ENCODE peak calls at places on chromosomes 12 and 14, in nine cellular contexts. One of them, this sample, is unnamed.

GRCh38 chr12:66061557-66062279 is 68.8 kb downstream of the LLPH start:
- DNase-seq in fibroblast of pulmonary artery: peak; percentile 31
- DNase-seq in germinal center: no peak
- DNase-seq in upper lobe of right lung: no peak
- DNase-seq in left kidney: no peak
- DNase-seq in sigmoid colon: no peak
- DNase-seq in neuronal stem cell: no peak
- DNase-seq in iris pigment epithelial cell: no peak
- DNase-seq in gastrocnemius medialis: no peak
- DNase-seq in this sample: no peak

GRCh38 chr14:91311284-91311662 is 66.8 kb upstream of the GPR68 start:
- DNase-seq in fibroblast of pulmonary artery: no peak
- DNase-seq in germinal center: no peak
- DNase-seq in upper lobe of right lung: peak; percentile 57
- DNase-seq in left kidney: no peak
- DNase-seq in sigmoid colon: no peak
- DNase-seq in neuronal stem cell: no peak
- DNase-seq in iris pigment epithelial cell: no peak
- DNase-seq in gastrocnemius medialis: no peak
- DNase-seq in this sample: no peak

GRCh38 chr14:49972840-49973239 is 80.0 kb downstream of the ARF6 start:
- DNase-seq in fibroblast of pulmonary artery: peak; percentile 85
- DNase-seq in germinal center: no peak
- DNase-seq in upper lobe of right lung: no peak
- DNase-seq in left kidney: no peak
- DNase-seq in sigmoid colon: no peak
- DNase-seq in neuronal stem cell: no peak
- DNase-seq in iris pigment epithelial cell: peak; percentile 96
- DNase-seq in gastrocnemius medialis: no peak
- DNase-seq in this sample: peak; percentile 90

GRCh38 chr14:79229383-79229875 is 981.9 kb downstream of the DIO2 start:
- DNase-seq in fibroblast of pulmonary artery: no peak
- DNase-seq in germinal center: no peak
- DNase-seq in upper lobe of right lung: no peak
- DNase-seq in left kidney: peak; percentile 42
- DNase-seq in sigmoid colon: no peak
- DNase-seq in neuronal stem cell: no peak
- DNase-seq in iris pigment epithelial cell: no peak
- DNase-seq in gastrocnemius medialis: no peak
- DNase-seq in this sample: no peak

GRCh38 chr12:42023733-42024494 is 120.8 kb downstream of the GXYLT1 start:
- DNase-seq in fibroblast of pulmonary artery: peak; percentile 76
- DNase-seq in germinal center: peak; percentile 57
- DNase-seq in upper lobe of right lung: peak; percentile 83
- DNase-seq in left kidney: peak; percentile 93
- DNase-seq in sigmoid colon: peak; percentile 82
- DNase-seq in neuronal stem cell: peak; percentile 74
- DNase-seq in iris pigment epithelial cell: peak; percentile 60
- DNase-seq in gastrocnemius medialis: peak; percentile 58
- DNase-seq in this sample: peak; percentile 52

GRCh38 chr12:65327207-65328076 is 49.0 kb downstream of the MSRB3 start:
- DNase-seq in fibroblast of pulmonary artery: peak; percentile 51
- DNase-seq in germinal center: no peak
- DNase-seq in upper lobe of right lung: no peak
- DNase-seq in left kidney: peak; percentile 58
- DNase-seq in sigmoid colon: peak; percentile 73
- DNase-seq in neuronal stem cell: no peak
- DNase-seq in iris pigment epithelial cell: peak; percentile 76
- DNase-seq in gastrocnemius medialis: no peak
- DNase-seq in this sample: no peak

GRCh38 chr12:26125451-26126339 is 858 bp upstream of the BHLHE41 start:
- DNase-seq in fibroblast of pulmonary artery: peak; percentile 72
- DNase-seq in germinal center: peak; percentile 48
- DNase-seq in upper lobe of right lung: peak; percentile 89
- DNase-seq in left kidney: peak; percentile 92
- DNase-seq in sigmoid colon: peak; percentile 93
- DNase-seq in neuronal stem cell: peak; percentile 65
- DNase-seq in iris pigment epithelial cell: peak; percentile 82
- DNase-seq in gastrocnemius medialis: peak; percentile 96
- DNase-seq in this sample: peak; percentile 83

GRCh38 chr14:93183596-93184317 is 940 bp downstream of the MOAP1 start:
- DNase-seq in fibroblast of pulmonary artery: no peak
- DNase-seq in germinal center: no peak
- DNase-seq in upper lobe of right lung: peak; percentile 66
- DNase-seq in left kidney: no peak
- DNase-seq in sigmoid colon: no peak
- DNase-seq in neuronal stem cell: no peak
- DNase-seq in iris pigment epithelial cell: no peak
- DNase-seq in gastrocnemius medialis: no peak
- DNase-seq in this sample: no peak

GRCh38 chr12:130832561-130833209 is 6.4 kb downstream of the STX2 start:
- DNase-seq in fibroblast of pulmonary artery: peak; percentile 56
- DNase-seq in germinal center: no peak
- DNase-seq in upper lobe of right lung: no peak
- DNase-seq in left kidney: no peak
- DNase-seq in sigmoid colon: no peak
- DNase-seq in neuronal stem cell: no peak
- DNase-seq in iris pigment epithelial cell: peak; percentile 90
- DNase-seq in gastrocnemius medialis: peak; percentile 52
- DNase-seq in this sample: peak; percentile 31

GRCh38 chr12:8018666-8019581 is 13.6 kb upstream of the FOXJ2 start:
- DNase-seq in fibroblast of pulmonary artery: no peak
- DNase-seq in germinal center: peak; percentile 51
- DNase-seq in upper lobe of right lung: no peak
- DNase-seq in left kidney: peak; percentile 91
- DNase-seq in sigmoid colon: no peak
- DNase-seq in neuronal stem cell: peak; percentile 41
- DNase-seq in iris pigment epithelial cell: no peak
- DNase-seq in gastrocnemius medialis: no peak
- DNase-seq in this sample: no peak

GRCh38 chr12:105573574-105573973 is 243.1 kb downstream of the C12orf75 start:
- DNase-seq in fibroblast of pulmonary artery: no peak
- DNase-seq in germinal center: no peak
- DNase-seq in upper lobe of right lung: no peak
- DNase-seq in left kidney: no peak
- DNase-seq in sigmoid colon: no peak
- DNase-seq in neuronal stem cell: no peak
- DNase-seq in iris pigment epithelial cell: no peak
- DNase-seq in gastrocnemius medialis: no peak
- DNase-seq in this sample: peak; percentile 64

GRCh38 chr12:114186241-114187002 is 219.5 kb downstream of the TBX5 start:
- DNase-seq in fibroblast of pulmonary artery: no peak
- DNase-seq in germinal center: no peak
- DNase-seq in upper lobe of right lung: no peak
- DNase-seq in left kidney: peak; percentile 16
- DNase-seq in sigmoid colon: no peak
- DNase-seq in neuronal stem cell: peak; percentile 23
- DNase-seq in iris pigment epithelial cell: no peak
- DNase-seq in gastrocnemius medialis: no peak
- DNase-seq in this sample: no peak

GRCh38 chr14:105879867-105880561 is 353.6 kb downstream of the TMEM121 start:
- DNase-seq in fibroblast of pulmonary artery: no peak
- DNase-seq in germinal center: no peak
- DNase-seq in upper lobe of right lung: peak; percentile 54
- DNase-seq in left kidney: no peak
- DNase-seq in sigmoid colon: peak; percentile 52
- DNase-seq in neuronal stem cell: no peak
- DNase-seq in iris pigment epithelial cell: no peak
- DNase-seq in gastrocnemius medialis: peak; percentile 6
- DNase-seq in this sample: no peak

GRCh38 chr12:101490286-101490920 is 15.3 kb downstream of the SPIC start:
- DNase-seq in fibroblast of pulmonary artery: peak; percentile 2
- DNase-seq in germinal center: no peak
- DNase-seq in upper lobe of right lung: no peak
- DNase-seq in left kidney: peak; percentile 70
- DNase-seq in sigmoid colon: no peak
- DNase-seq in neuronal stem cell: peak; percentile 12
- DNase-seq in iris pigment epithelial cell: peak; percentile 51
- DNase-seq in gastrocnemius medialis: peak; percentile 61
- DNase-seq in this sample: no peak

GRCh38 chr14:99688629-99689028 is 4.5 kb downstream of the CYP46A1 start:
- DNase-seq in fibroblast of pulmonary artery: no peak
- DNase-seq in germinal center: no peak
- DNase-seq in upper lobe of right lung: no peak
- DNase-seq in left kidney: no peak
- DNase-seq in sigmoid colon: peak; percentile 52
- DNase-seq in neuronal stem cell: no peak
- DNase-seq in iris pigment epithelial cell: no peak
- DNase-seq in gastrocnemius medialis: no peak
- DNase-seq in this sample: no peak

GRCh38 chr12:30533518-30533917 is 162.2 kb downstream of the IPO8 start:
- DNase-seq in fibroblast of pulmonary artery: peak; percentile 16
- DNase-seq in germinal center: no peak
- DNase-seq in upper lobe of right lung: no peak
- DNase-seq in left kidney: no peak
- DNase-seq in sigmoid colon: no peak
- DNase-seq in neuronal stem cell: no peak
- DNase-seq in iris pigment epithelial cell: no peak
- DNase-seq in gastrocnemius medialis: no peak
- DNase-seq in this sample: no peak

GRCh38 chr14:97010491-97011160 is 213.4 kb downstream of the VRK1 start:
- DNase-seq in fibroblast of pulmonary artery: no peak
- DNase-seq in germinal center: no peak
- DNase-seq in upper lobe of right lung: no peak
- DNase-seq in left kidney: no peak
- DNase-seq in sigmoid colon: no peak
- DNase-seq in neuronal stem cell: no peak
- DNase-seq in iris pigment epithelial cell: no peak
- DNase-seq in gastrocnemius medialis: no peak
- DNase-seq in this sample: no peak

GRCh38 chr12:12017798-12018197 is 52.9 kb upstream of the BCL2L14 start:
- DNase-seq in fibroblast of pulmonary artery: no peak
- DNase-seq in germinal center: no peak
- DNase-seq in upper lobe of right lung: no peak
- DNase-seq in left kidney: peak; percentile 65
- DNase-seq in sigmoid colon: no peak
- DNase-seq in neuronal stem cell: peak; percentile 18
- DNase-seq in iris pigment epithelial cell: no peak
- DNase-seq in gastrocnemius medialis: no peak
- DNase-seq in this sample: peak; percentile 30

GRCh38 chr12:32089156-32089950 is 17.3 kb upstream of the BICD1 start:
- DNase-seq in fibroblast of pulmonary artery: no peak
- DNase-seq in germinal center: no peak
- DNase-seq in upper lobe of right lung: no peak
- DNase-seq in left kidney: peak; percentile 42
- DNase-seq in sigmoid colon: no peak
- DNase-seq in neuronal stem cell: no peak
- DNase-seq in iris pigment epithelial cell: no peak
- DNase-seq in gastrocnemius medialis: no peak
- DNase-seq in this sample: peak; percentile 97

GRCh38 chr12:78963439-78964222 is 99.1 kb downstream of the SYT1 start:
- DNase-seq in fibroblast of pulmonary artery: peak; percentile 24
- DNase-seq in germinal center: no peak
- DNase-seq in upper lobe of right lung: no peak
- DNase-seq in left kidney: no peak
- DNase-seq in sigmoid colon: no peak
- DNase-seq in neuronal stem cell: no peak
- DNase-seq in iris pigment epithelial cell: peak; percentile 49
- DNase-seq in gastrocnemius medialis: no peak
- DNase-seq in this sample: peak; percentile 34

GRCh38 chr12:23893611-23894010 is 55.9 kb downstream of the SOX5 start:
- DNase-seq in fibroblast of pulmonary artery: peak; percentile 48
- DNase-seq in germinal center: no peak
- DNase-seq in upper lobe of right lung: no peak
- DNase-seq in left kidney: no peak
- DNase-seq in sigmoid colon: no peak
- DNase-seq in neuronal stem cell: no peak
- DNase-seq in iris pigment epithelial cell: peak; percentile 41
- DNase-seq in gastrocnemius medialis: no peak
- DNase-seq in this sample: no peak

GRCh38 chr12:9326085-9326484 is 117.9 kb upstream of the PZP start:
- DNase-seq in fibroblast of pulmonary artery: no peak
- DNase-seq in germinal center: no peak
- DNase-seq in upper lobe of right lung: no peak
- DNase-seq in left kidney: no peak
- DNase-seq in sigmoid colon: no peak
- DNase-seq in neuronal stem cell: no peak
- DNase-seq in iris pigment epithelial cell: no peak
- DNase-seq in gastrocnemius medialis: no peak
- DNase-seq in this sample: no peak

GRCh38 chr14:100872241-100872640 is 31.3 kb downstream of the RTL1 start:
- DNase-seq in fibroblast of pulmonary artery: no peak
- DNase-seq in germinal center: no peak
- DNase-seq in upper lobe of right lung: peak; percentile 13
- DNase-seq in left kidney: no peak
- DNase-seq in sigmoid colon: no peak
- DNase-seq in neuronal stem cell: no peak
- DNase-seq in iris pigment epithelial cell: peak; percentile 25
- DNase-seq in gastrocnemius medialis: no peak
- DNase-seq in this sample: no peak

GRCh38 chr12:109422251-109422650 is 54.8 kb downstream of the KCTD10 start:
- DNase-seq in fibroblast of pulmonary artery: no peak
- DNase-seq in germinal center: no peak
- DNase-seq in upper lobe of right lung: no peak
- DNase-seq in left kidney: no peak
- DNase-seq in sigmoid colon: no peak
- DNase-seq in neuronal stem cell: no peak
- DNase-seq in iris pigment epithelial cell: no peak
- DNase-seq in gastrocnemius medialis: no peak
- DNase-seq in this sample: no peak

GRCh38 chr14:99412122-99413061 is 68.3 kb downstream of the SETD3 start:
- DNase-seq in fibroblast of pulmonary artery: peak; percentile 17
- DNase-seq in germinal center: no peak
- DNase-seq in upper lobe of right lung: no peak
- DNase-seq in left kidney: peak; percentile 59
- DNase-seq in sigmoid colon: no peak
- DNase-seq in neuronal stem cell: no peak
- DNase-seq in iris pigment epithelial cell: peak; percentile 46
- DNase-seq in gastrocnemius medialis: no peak
- DNase-seq in this sample: no peak

GRCh38 chr12:15563683-15564082 is 225.5 kb downstream of the EPS8 start:
- DNase-seq in fibroblast of pulmonary artery: peak; percentile 76
- DNase-seq in germinal center: no peak
- DNase-seq in upper lobe of right lung: no peak
- DNase-seq in left kidney: no peak
- DNase-seq in sigmoid colon: no peak
- DNase-seq in neuronal stem cell: no peak
- DNase-seq in iris pigment epithelial cell: peak; percentile 83
- DNase-seq in gastrocnemius medialis: no peak
- DNase-seq in this sample: peak; percentile 51

GRCh38 chr14:80428171-80428570 is 216.9 kb upstream of the DIO2 start:
- DNase-seq in fibroblast of pulmonary artery: peak; percentile 62
- DNase-seq in germinal center: no peak
- DNase-seq in upper lobe of right lung: no peak
- DNase-seq in left kidney: no peak
- DNase-seq in sigmoid colon: no peak
- DNase-seq in neuronal stem cell: no peak
- DNase-seq in iris pigment epithelial cell: peak; percentile 59
- DNase-seq in gastrocnemius medialis: no peak
- DNase-seq in this sample: no peak

GRCh38 chr12:51974646-51975045 is 23.1 kb downstream of the ACVR1B start:
- DNase-seq in fibroblast of pulmonary artery: peak; percentile 45
- DNase-seq in germinal center: no peak
- DNase-seq in upper lobe of right lung: no peak
- DNase-seq in left kidney: no peak
- DNase-seq in sigmoid colon: no peak
- DNase-seq in neuronal stem cell: no peak
- DNase-seq in iris pigment epithelial cell: peak; percentile 52
- DNase-seq in gastrocnemius medialis: no peak
- DNase-seq in this sample: no peak

GRCh38 chr12:52691076-52691764 is 11.0 kb upstream of the KRT1 start:
- DNase-seq in fibroblast of pulmonary artery: no peak
- DNase-seq in germinal center: peak; percentile 44
- DNase-seq in upper lobe of right lung: no peak
- DNase-seq in left kidney: peak; percentile 59
- DNase-seq in sigmoid colon: no peak
- DNase-seq in neuronal stem cell: no peak
- DNase-seq in iris pigment epithelial cell: no peak
- DNase-seq in gastrocnemius medialis: no peak
- DNase-seq in this sample: no peak

GRCh38 chr12:38872181-38872580 is 33.2 kb downstream of the CPNE8 start:
- DNase-seq in fibroblast of pulmonary artery: no peak
- DNase-seq in germinal center: no peak
- DNase-seq in upper lobe of right lung: no peak
- DNase-seq in left kidney: no peak
- DNase-seq in sigmoid colon: no peak
- DNase-seq in neuronal stem cell: no peak
- DNase-seq in iris pigment epithelial cell: no peak
- DNase-seq in gastrocnemius medialis: no peak
- DNase-seq in this sample: no peak

GRCh38 chr14:64841121-64841611 is 38.5 kb downstream of the SPTB start:
- DNase-seq in fibroblast of pulmonary artery: peak; percentile 45
- DNase-seq in germinal center: no peak
- DNase-seq in upper lobe of right lung: no peak
- DNase-seq in left kidney: peak; percentile 94
- DNase-seq in sigmoid colon: no peak
- DNase-seq in neuronal stem cell: no peak
- DNase-seq in iris pigment epithelial cell: peak; percentile 94
- DNase-seq in gastrocnemius medialis: peak; percentile 90
- DNase-seq in this sample: peak; percentile 61